ENCODE peak calls at places on chromosome 13, in four cellular contexts. One of them, this sample, is unnamed. For H3K4me1, the result is how much of the 10 kb centered on the place peaks cover.

GRCh38 chr13:59437902-59438301 is 725.8 kb downstream of the DIAPH3 start:
- DNase-seq in CD8-positive, alpha-beta T cell: no peak
- DNase-seq in effector memory CD4-positive, alpha-beta T cell: no peak
- DNase-seq in endodermal cell: no peak
- DNase-seq in this sample: no peak

GRCh38 chr13:113848020-113848419 is 15.9 kb downstream of the GAS6 start:
- DNase-seq in CD8-positive, alpha-beta T cell: no peak
- DNase-seq in effector memory CD4-positive, alpha-beta T cell: no peak
- DNase-seq in endodermal cell: peak
- DNase-seq in this sample: no peak

GRCh38 chr13:38325426-38325825 is 24.2 kb upstream of the UFM1 start:
- DNase-seq in CD8-positive, alpha-beta T cell: no peak
- DNase-seq in endodermal cell: no peak
- DNase-seq in effector memory CD4-positive, alpha-beta T cell: no peak
- DNase-seq in this sample: no peak

GRCh38 chr13:106467406-106468122 is 67.9 kb downstream of the EFNB2 start:
- DNase-seq in effector memory CD4-positive, alpha-beta T cell: no peak
- DNase-seq in CD8-positive, alpha-beta T cell: no peak
- DNase-seq in endodermal cell: peak
- DNase-seq in this sample: no peak

GRCh38 chr13:36244990-36245389 is 30.6 kb upstream of the SOHLH2 start:
- DNase-seq in effector memory CD4-positive, alpha-beta T cell: no peak
- DNase-seq in endodermal cell: no peak
- DNase-seq in CD8-positive, alpha-beta T cell: no peak
- DNase-seq in this sample: no peak

GRCh38 chr13:114049026-114049425 is 75.2 kb upstream of the C13orf46 start:
- DNase-seq in endodermal cell: no peak
- DNase-seq in effector memory CD4-positive, alpha-beta T cell: peak
- DNase-seq in CD8-positive, alpha-beta T cell: peak
- DNase-seq in this sample: peak

GRCh38 chr13:65378943-65379519 is 1851.1 kb downstream of the PCDH9 start:
- DNase-seq in effector memory CD4-positive, alpha-beta T cell: no peak
- DNase-seq in CD8-positive, alpha-beta T cell: no peak
- DNase-seq in endodermal cell: no peak
- DNase-seq in this sample: no peak

GRCh38 chr13:41544824-41545707 is 87.7 kb downstream of the RGCC start:
- DNase-seq in endodermal cell: no peak
- DNase-seq in effector memory CD4-positive, alpha-beta T cell: no peak
- DNase-seq in CD8-positive, alpha-beta T cell: no peak
- DNase-seq in this sample: no peak

GRCh38 chr13:112073245-112074138 is 6.5 kb downstream of the SOX1 start:
- DNase-seq in effector memory CD4-positive, alpha-beta T cell: no peak
- DNase-seq in endodermal cell: peak
- DNase-seq in CD8-positive, alpha-beta T cell: no peak
- DNase-seq in this sample: no peak

GRCh38 chr13:49524740-49525501 is 29.2 kb downstream of the PHF11 start:
- DNase-seq in CD8-positive, alpha-beta T cell: no peak
- DNase-seq in effector memory CD4-positive, alpha-beta T cell: no peak
- DNase-seq in endodermal cell: no peak
- DNase-seq in this sample: no peak

GRCh38 chr13:27644302-27644701 is 22.6 kb downstream of the POLR1D start:
- DNase-seq in endodermal cell: no peak
- DNase-seq in effector memory CD4-positive, alpha-beta T cell: no peak
- DNase-seq in CD8-positive, alpha-beta T cell: no peak
- DNase-seq in this sample: no peak

DNA sequence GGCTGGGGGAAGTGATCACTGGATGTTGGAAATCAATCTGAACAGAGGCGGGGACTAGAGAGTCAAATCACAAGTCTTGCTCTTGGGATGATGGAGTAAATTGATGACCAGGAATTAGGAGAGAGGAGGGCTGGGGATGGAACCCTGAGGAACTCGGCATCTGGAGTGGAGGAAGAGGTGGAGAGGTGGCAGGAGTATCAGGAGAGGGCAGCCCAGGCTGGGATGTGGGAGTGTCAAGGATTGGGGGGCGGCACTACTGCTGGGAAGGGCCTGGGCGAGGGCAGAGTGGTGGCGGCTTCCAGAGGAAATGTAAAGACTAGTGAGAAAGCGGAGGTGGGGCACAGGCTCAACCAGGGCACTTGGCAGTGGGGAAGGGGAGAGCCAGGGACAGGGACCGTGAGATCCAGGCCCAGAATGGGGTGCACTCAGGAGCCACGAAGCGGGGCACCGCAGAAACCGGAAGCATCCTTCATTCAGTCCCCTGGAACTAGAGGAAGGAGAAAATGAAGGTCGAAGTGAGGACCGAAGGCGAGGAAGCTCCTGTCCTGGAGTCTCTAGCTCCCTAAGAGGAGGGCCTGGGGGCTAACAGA is 81.2 kb upstream of the GPR183 start:
- DNase-seq in effector memory CD4-positive, alpha-beta T cell: no peak
- DNase-seq in CD8-positive, alpha-beta T cell: no peak
- DNase-seq in endodermal cell: peak
- DNase-seq in this sample: no peak
- H3K4me1 ChIP-seq in effector memory CD4-positive, alpha-beta T cell: under half
- H3K4me1 ChIP-seq in CD8-positive, alpha-beta T cell: half or more
- H3K4me1 ChIP-seq in endodermal cell: under half
- H3K4me1 ChIP-seq in this sample: under half

GRCh38 chr13:50697746-50698526 is 145.6 kb downstream of the DLEU7 start:
- DNase-seq in CD8-positive, alpha-beta T cell: no peak
- DNase-seq in effector memory CD4-positive, alpha-beta T cell: no peak
- DNase-seq in endodermal cell: no peak
- DNase-seq in this sample: no peak
- H3K4me3 ChIP-seq in CD8-positive, alpha-beta T cell: no peak
- H3K4me3 ChIP-seq in effector memory CD4-positive, alpha-beta T cell: no peak
- H3K4me3 ChIP-seq in endodermal cell: no peak
- H3K4me3 ChIP-seq in this sample: no peak

DNA sequence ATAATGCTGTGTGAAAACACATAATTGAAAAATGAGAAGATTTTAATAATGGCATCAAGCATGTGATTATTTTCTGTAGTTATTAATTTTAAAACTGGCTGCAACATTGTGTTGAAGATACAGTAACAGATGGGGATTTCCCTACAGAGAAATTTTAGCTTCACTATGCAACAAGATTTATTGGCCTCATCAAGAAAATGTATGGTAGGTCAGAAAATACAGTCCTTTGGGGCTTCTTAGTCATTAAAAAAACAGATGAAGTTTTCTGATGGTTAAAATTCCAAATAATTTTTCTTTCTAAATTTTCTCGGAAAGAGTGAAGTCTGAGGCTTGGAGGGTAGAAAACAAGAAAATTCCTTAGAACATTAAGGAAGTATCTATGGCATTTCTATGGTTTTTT is 1790.8 kb upstream of the PCDH20 start:
- DNase-seq in CD8-positive, alpha-beta T cell: no peak
- DNase-seq in effector memory CD4-positive, alpha-beta T cell: no peak
- DNase-seq in endodermal cell: no peak
- DNase-seq in this sample: no peak
- H3K4me1 ChIP-seq in CD8-positive, alpha-beta T cell: under half
- H3K4me1 ChIP-seq in effector memory CD4-positive, alpha-beta T cell: under half
- H3K4me1 ChIP-seq in endodermal cell: under half
- H3K4me1 ChIP-seq in this sample: under half

GRCh38 chr13:52845766-52846566 is 2.5 kb downstream of the PCDH8 start:
- DNase-seq in effector memory CD4-positive, alpha-beta T cell: no peak
- DNase-seq in CD8-positive, alpha-beta T cell: no peak
- DNase-seq in endodermal cell: peak
- DNase-seq in this sample: peak

GRCh38 chr13:52846567-52847321 is 1.7 kb downstream of the PCDH8 start:
- DNase-seq in effector memory CD4-positive, alpha-beta T cell: no peak
- DNase-seq in CD8-positive, alpha-beta T cell: no peak
- DNase-seq in endodermal cell: peak
- DNase-seq in this sample: no peak

GRCh38 chr13:52847322-52847681 is 1.1 kb downstream of the PCDH8 start:
- DNase-seq in effector memory CD4-positive, alpha-beta T cell: no peak
- DNase-seq in endodermal cell: no peak
- DNase-seq in CD8-positive, alpha-beta T cell: no peak
- DNase-seq in this sample: no peak

GRCh38 chr13:52848455-52849190 is at the start of gene PCDH8:
- DNase-seq in CD8-positive, alpha-beta T cell: no peak
- DNase-seq in effector memory CD4-positive, alpha-beta T cell: no peak
- DNase-seq in endodermal cell: peak
- DNase-seq in this sample: no peak

DNA sequence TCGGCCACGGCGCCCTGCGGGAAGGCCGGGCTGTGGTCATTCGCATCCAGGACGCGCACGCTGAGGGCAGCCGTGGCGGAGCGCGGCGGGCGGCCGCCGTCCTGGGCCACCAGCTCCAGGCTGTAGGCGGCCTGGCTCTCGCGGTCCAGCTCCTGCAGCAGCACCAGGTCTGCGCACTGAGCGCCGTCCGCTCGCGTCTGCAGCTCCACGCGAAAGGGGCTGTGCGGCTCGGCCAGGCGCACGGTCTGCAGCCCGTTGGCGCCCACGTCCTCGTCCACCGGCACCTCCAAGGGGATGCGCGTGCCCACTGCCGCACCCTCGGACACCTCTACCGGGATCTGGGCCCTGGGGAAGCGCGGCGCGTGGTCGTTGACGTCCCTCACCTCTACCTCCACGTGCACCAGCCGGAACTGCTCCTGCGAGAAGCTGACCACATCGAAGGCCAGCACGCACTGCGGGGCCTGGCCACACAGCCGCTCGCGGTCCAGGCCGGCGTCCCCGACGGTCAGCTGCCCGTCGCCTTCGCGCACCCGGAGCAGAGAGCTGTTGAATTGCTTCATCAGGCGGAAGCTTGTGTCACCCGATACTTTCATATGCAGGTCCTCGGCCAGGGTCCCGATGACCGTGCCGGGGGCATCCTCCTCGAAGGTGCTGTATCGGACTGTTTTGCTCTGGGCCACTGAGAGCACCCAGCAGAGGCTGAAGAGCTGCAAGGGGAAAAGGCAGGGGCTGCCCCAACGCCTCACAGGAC is 583 bp downstream of the PCDH8 start:
- DNase-seq in endodermal cell: peak
- DNase-seq in effector memory CD4-positive, alpha-beta T cell: no peak
- DNase-seq in CD8-positive, alpha-beta T cell: no peak
- DNase-seq in this sample: no peak
- H3K4me3 ChIP-seq in endodermal cell: peak
- H3K4me3 ChIP-seq in effector memory CD4-positive, alpha-beta T cell: no peak
- H3K4me3 ChIP-seq in CD8-positive, alpha-beta T cell: no peak
- H3K4me3 ChIP-seq in this sample: no peak

GRCh38 chr13:71801165-71801564 is 65.8 kb downstream of the DACH1 start:
- DNase-seq in effector memory CD4-positive, alpha-beta T cell: no peak
- DNase-seq in CD8-positive, alpha-beta T cell: no peak
- DNase-seq in endodermal cell: no peak
- DNase-seq in this sample: no peak

GRCh38 chr13:71797487-71797886 is 69.5 kb downstream of the DACH1 start:
- DNase-seq in effector memory CD4-positive, alpha-beta T cell: no peak
- DNase-seq in CD8-positive, alpha-beta T cell: no peak
- DNase-seq in endodermal cell: no peak
- DNase-seq in this sample: no peak

GRCh38 chr13:71801781-71802180 is 65.2 kb downstream of the DACH1 start:
- DNase-seq in CD8-positive, alpha-beta T cell: no peak
- DNase-seq in endodermal cell: no peak
- DNase-seq in effector memory CD4-positive, alpha-beta T cell: no peak
- DNase-seq in this sample: no peak

GRCh38 chr13:71799320-71799719 is 67.7 kb downstream of the DACH1 start:
- DNase-seq in effector memory CD4-positive, alpha-beta T cell: no peak
- DNase-seq in endodermal cell: no peak
- DNase-seq in CD8-positive, alpha-beta T cell: no peak
- DNase-seq in this sample: no peak

GRCh38 chr13:71798723-71799122 is 68.3 kb downstream of the DACH1 start:
- DNase-seq in endodermal cell: no peak
- DNase-seq in effector memory CD4-positive, alpha-beta T cell: no peak
- DNase-seq in CD8-positive, alpha-beta T cell: no peak
- DNase-seq in this sample: no peak
- H3K4me1 ChIP-seq in endodermal cell: under half
- H3K4me1 ChIP-seq in effector memory CD4-positive, alpha-beta T cell: under half
- H3K4me1 ChIP-seq in CD8-positive, alpha-beta T cell: under half
- H3K4me1 ChIP-seq in this sample: under half

GRCh38 chr13:20258208-20258962 is 26.3 kb upstream of the GJB6 start:
- DNase-seq in CD8-positive, alpha-beta T cell: no peak
- DNase-seq in endodermal cell: no peak
- DNase-seq in effector memory CD4-positive, alpha-beta T cell: no peak
- DNase-seq in this sample: no peak
- H3K4me3 ChIP-seq in CD8-positive, alpha-beta T cell: no peak
- H3K4me3 ChIP-seq in endodermal cell: no peak
- H3K4me3 ChIP-seq in effector memory CD4-positive, alpha-beta T cell: no peak
- H3K4me3 ChIP-seq in this sample: no peak